ENCODE peak calls at places on chromosomes 5 and 9, in eight cellular contexts. One of them, this sample, is unnamed.

GRCh38 chr9:130137870-130138653 is 34.1 kb upstream of the NCS1 start:
- DNase-seq in heart left ventricle: peak; percentile 77
- DNase-seq in sigmoid colon: peak; percentile 87
- DNase-seq in choroid plexus epithelial cell: peak; percentile 95
- DNase-seq in cardiac muscle cell: no peak
- DNase-seq in transverse colon: no peak
- DNase-seq in mammary epithelial cell: peak; percentile 97
- DNase-seq in fibroblast of villous mesenchyme: peak; percentile 92
- DNase-seq in this sample: no peak

GRCh38 chr5:172940242-172941066 is 18.8 kb upstream of the RPL26L1 start:
- DNase-seq in heart left ventricle: no peak
- DNase-seq in sigmoid colon: no peak
- DNase-seq in choroid plexus epithelial cell: no peak
- DNase-seq in cardiac muscle cell: peak; percentile 90
- DNase-seq in transverse colon: no peak
- DNase-seq in mammary epithelial cell: no peak
- DNase-seq in fibroblast of villous mesenchyme: no peak
- DNase-seq in this sample: no peak

GRCh38 chr9:135907006-135907434 is 326 bp downstream of the CAMSAP1 start:
- DNase-seq in heart left ventricle: no peak
- DNase-seq in sigmoid colon: peak; percentile 69
- DNase-seq in choroid plexus epithelial cell: no peak
- DNase-seq in cardiac muscle cell: peak; percentile 71
- DNase-seq in transverse colon: peak; percentile 27
- DNase-seq in mammary epithelial cell: no peak
- DNase-seq in fibroblast of villous mesenchyme: peak; percentile 34
- DNase-seq in this sample: peak; percentile 58

GRCh38 chr5:87405472-87406155 is 7.1 kb downstream of the CCNH start:
- DNase-seq in heart left ventricle: no peak
- DNase-seq in sigmoid colon: no peak
- DNase-seq in choroid plexus epithelial cell: peak; percentile 20
- DNase-seq in cardiac muscle cell: no peak
- DNase-seq in transverse colon: no peak
- DNase-seq in mammary epithelial cell: no peak
- DNase-seq in fibroblast of villous mesenchyme: no peak
- DNase-seq in this sample: no peak

GRCh38 chr9:89323257-89323841 is 5.0 kb downstream of the SECISBP2 start:
- DNase-seq in heart left ventricle: no peak
- DNase-seq in sigmoid colon: no peak
- DNase-seq in choroid plexus epithelial cell: no peak
- DNase-seq in cardiac muscle cell: no peak
- DNase-seq in transverse colon: no peak
- DNase-seq in mammary epithelial cell: peak; percentile 12
- DNase-seq in fibroblast of villous mesenchyme: peak; percentile 20
- DNase-seq in this sample: no peak

GRCh38 chr9:93291536-93292287 is 107.8 kb downstream of the WNK2 start:
- DNase-seq in heart left ventricle: no peak
- DNase-seq in sigmoid colon: no peak
- DNase-seq in choroid plexus epithelial cell: no peak
- DNase-seq in cardiac muscle cell: no peak
- DNase-seq in transverse colon: no peak
- DNase-seq in mammary epithelial cell: no peak
- DNase-seq in fibroblast of villous mesenchyme: no peak
- DNase-seq in this sample: no peak

GRCh38 chr5:172007153-172007794 is 836 bp upstream of the FBXW11 start:
- DNase-seq in heart left ventricle: no peak
- DNase-seq in sigmoid colon: no peak
- DNase-seq in choroid plexus epithelial cell: peak; percentile 38
- DNase-seq in cardiac muscle cell: peak; percentile 22
- DNase-seq in transverse colon: no peak
- DNase-seq in mammary epithelial cell: no peak
- DNase-seq in fibroblast of villous mesenchyme: no peak
- DNase-seq in this sample: no peak

GRCh38 chr9:87469833-87470465 is 27.7 kb upstream of the DAPK1 start:
- DNase-seq in heart left ventricle: no peak
- DNase-seq in sigmoid colon: no peak
- DNase-seq in choroid plexus epithelial cell: no peak
- DNase-seq in cardiac muscle cell: no peak
- DNase-seq in transverse colon: no peak
- DNase-seq in mammary epithelial cell: no peak
- DNase-seq in fibroblast of villous mesenchyme: no peak
- DNase-seq in this sample: no peak

GRCh38 chr9:113463418-113464285 is at the start of gene RGS3:
- DNase-seq in heart left ventricle: peak; percentile 83
- DNase-seq in sigmoid colon: peak; percentile 84
- DNase-seq in choroid plexus epithelial cell: peak; percentile 8
- DNase-seq in cardiac muscle cell: peak; percentile 93
- DNase-seq in transverse colon: peak; percentile 86
- DNase-seq in mammary epithelial cell: peak; percentile 29
- DNase-seq in fibroblast of villous mesenchyme: no peak
- DNase-seq in this sample: no peak

GRCh38 chr5:117872798-117873368 is 1115.5 kb downstream of the DTWD2 start:
- DNase-seq in heart left ventricle: no peak
- DNase-seq in sigmoid colon: no peak
- DNase-seq in choroid plexus epithelial cell: no peak
- DNase-seq in cardiac muscle cell: no peak
- DNase-seq in transverse colon: no peak
- DNase-seq in mammary epithelial cell: no peak
- DNase-seq in fibroblast of villous mesenchyme: no peak
- DNase-seq in this sample: no peak

GRCh38 chr9:88660611-88661010 is 125.6 kb downstream of the NXNL2 start:
- DNase-seq in heart left ventricle: no peak
- DNase-seq in sigmoid colon: no peak
- DNase-seq in choroid plexus epithelial cell: peak; percentile 76
- DNase-seq in cardiac muscle cell: peak; percentile 62
- DNase-seq in transverse colon: no peak
- DNase-seq in mammary epithelial cell: peak; percentile 50
- DNase-seq in fibroblast of villous mesenchyme: peak; percentile 57
- DNase-seq in this sample: no peak

GRCh38 chr5:23466401-23466886 is 41.0 kb upstream of the PRDM9 start:
- DNase-seq in heart left ventricle: no peak
- DNase-seq in sigmoid colon: no peak
- DNase-seq in choroid plexus epithelial cell: peak; percentile 73
- DNase-seq in cardiac muscle cell: no peak
- DNase-seq in transverse colon: no peak
- DNase-seq in mammary epithelial cell: peak; percentile 99
- DNase-seq in fibroblast of villous mesenchyme: no peak
- DNase-seq in this sample: no peak

GRCh38 chr9:133290751-133291302 is 15.8 kb upstream of the ABO start:
- DNase-seq in heart left ventricle: no peak
- DNase-seq in sigmoid colon: no peak
- DNase-seq in choroid plexus epithelial cell: no peak
- DNase-seq in cardiac muscle cell: no peak
- DNase-seq in transverse colon: no peak
- DNase-seq in mammary epithelial cell: no peak
- DNase-seq in fibroblast of villous mesenchyme: no peak
- DNase-seq in this sample: no peak

GRCh38 chr5:81819556-81820314 is 68.8 kb upstream of the SSBP2 start:
- DNase-seq in heart left ventricle: no peak
- DNase-seq in sigmoid colon: no peak
- DNase-seq in choroid plexus epithelial cell: peak; percentile 80
- DNase-seq in cardiac muscle cell: no peak
- DNase-seq in transverse colon: no peak
- DNase-seq in mammary epithelial cell: peak; percentile 26
- DNase-seq in fibroblast of villous mesenchyme: peak; percentile 32
- DNase-seq in this sample: no peak

GRCh38 chr5:6452622-6453504 is 4.2 kb downstream of the UBE2QL1 start:
- DNase-seq in heart left ventricle: peak; percentile 43
- DNase-seq in sigmoid colon: no peak
- DNase-seq in choroid plexus epithelial cell: no peak
- DNase-seq in cardiac muscle cell: no peak
- DNase-seq in transverse colon: no peak
- DNase-seq in mammary epithelial cell: no peak
- DNase-seq in fibroblast of villous mesenchyme: no peak
- DNase-seq in this sample: no peak

GRCh38 chr5:68441309-68441708 is 225.8 kb downstream of the PIK3R1 start:
- DNase-seq in heart left ventricle: no peak
- DNase-seq in sigmoid colon: no peak
- DNase-seq in choroid plexus epithelial cell: no peak
- DNase-seq in cardiac muscle cell: no peak
- DNase-seq in transverse colon: no peak
- DNase-seq in mammary epithelial cell: no peak
- DNase-seq in fibroblast of villous mesenchyme: no peak
- DNase-seq in this sample: no peak

DNA sequence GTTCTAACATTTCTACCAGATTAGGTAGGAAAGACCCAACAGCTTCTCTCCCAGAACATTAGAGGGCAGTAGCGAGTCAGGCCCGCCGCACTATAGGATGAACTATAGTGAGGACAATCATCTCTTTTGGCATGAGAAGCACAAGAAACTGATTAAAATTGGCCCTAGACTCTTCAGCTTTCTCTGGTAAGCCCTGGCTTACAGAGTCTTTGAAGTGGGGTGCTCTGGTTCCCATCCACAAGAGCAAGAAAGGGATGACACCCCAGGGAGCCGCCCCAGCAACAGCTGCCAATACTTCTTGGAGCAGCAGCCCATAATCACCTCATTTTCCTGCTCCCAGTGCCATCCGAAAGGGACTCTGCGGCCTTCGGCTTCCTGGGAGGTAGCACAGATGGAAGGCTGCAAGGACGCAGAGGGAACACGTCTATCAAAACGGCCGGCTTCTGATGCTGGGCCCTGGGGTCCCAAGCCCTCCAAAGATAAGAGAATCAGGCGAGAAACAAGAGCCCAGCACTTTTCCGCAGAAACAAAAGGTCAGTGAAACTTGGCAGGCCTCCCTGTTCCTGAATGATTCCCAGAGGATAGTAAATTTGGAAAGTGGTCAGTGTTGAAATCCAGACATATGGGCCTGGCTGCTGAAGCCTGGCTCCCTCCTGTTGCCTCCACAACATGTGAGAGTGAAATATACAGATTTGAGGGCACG is 69.3 kb downstream of the HSD17B3 start:
- DNase-seq in heart left ventricle: peak; percentile 70
- DNase-seq in sigmoid colon: peak; percentile 89
- DNase-seq in choroid plexus epithelial cell: peak; percentile 78
- DNase-seq in cardiac muscle cell: peak; percentile 64
- DNase-seq in transverse colon: peak; percentile 35
- DNase-seq in mammary epithelial cell: peak; percentile 45
- DNase-seq in fibroblast of villous mesenchyme: peak; percentile 89
- DNase-seq in this sample: no peak
- TF ChIP-seq CTCF in heart left ventricle: peak; percentile 81
- TF ChIP-seq CTCF in sigmoid colon: peak; percentile 89
- TF ChIP-seq CTCF in choroid plexus epithelial cell: peak; percentile 97
- TF ChIP-seq CTCF in cardiac muscle cell: peak; percentile 99
- TF ChIP-seq CTCF in transverse colon: peak; percentile 84
- TF ChIP-seq CTCF in mammary epithelial cell: peak; percentile 97
- TF ChIP-seq CTCF in fibroblast of villous mesenchyme: peak; percentile 97
- TF ChIP-seq CTCF in this sample: peak; percentile 86

GRCh38 chr5:121841900-121842299 is 9.8 kb upstream of the FTMT start:
- DNase-seq in heart left ventricle: no peak
- DNase-seq in sigmoid colon: no peak
- DNase-seq in choroid plexus epithelial cell: no peak
- DNase-seq in cardiac muscle cell: no peak
- DNase-seq in transverse colon: no peak
- DNase-seq in mammary epithelial cell: no peak
- DNase-seq in fibroblast of villous mesenchyme: no peak
- DNase-seq in this sample: no peak
- H3K4me3 ChIP-seq in heart left ventricle: no peak overlapping the region
- H3K4me3 ChIP-seq in sigmoid colon: no peak overlapping the region
- H3K4me3 ChIP-seq in choroid plexus epithelial cell: no peak overlapping the region
- H3K4me3 ChIP-seq in cardiac muscle cell: no peak overlapping the region
- H3K4me3 ChIP-seq in transverse colon: no peak overlapping the region
- H3K4me3 ChIP-seq in mammary epithelial cell: no peak overlapping the region
- H3K4me3 ChIP-seq in fibroblast of villous mesenchyme: no peak overlapping the region
- H3K4me3 ChIP-seq in this sample: no peak overlapping the region

GRCh38 chr5:56003633-56004032 is 8.9 kb upstream of the IL6ST start:
- DNase-seq in heart left ventricle: no peak
- DNase-seq in sigmoid colon: no peak
- DNase-seq in choroid plexus epithelial cell: peak; percentile 58
- DNase-seq in cardiac muscle cell: no peak
- DNase-seq in transverse colon: no peak
- DNase-seq in mammary epithelial cell: no peak
- DNase-seq in fibroblast of villous mesenchyme: no peak
- DNase-seq in this sample: no peak
- TF ChIP-seq CTCF in heart left ventricle: no peak
- TF ChIP-seq CTCF in sigmoid colon: no peak
- TF ChIP-seq CTCF in choroid plexus epithelial cell: no peak
- TF ChIP-seq CTCF in cardiac muscle cell: no peak
- TF ChIP-seq CTCF in transverse colon: no peak
- TF ChIP-seq CTCF in mammary epithelial cell: no peak
- TF ChIP-seq CTCF in fibroblast of villous mesenchyme: no peak
- TF ChIP-seq CTCF in this sample: no peak

DNA sequence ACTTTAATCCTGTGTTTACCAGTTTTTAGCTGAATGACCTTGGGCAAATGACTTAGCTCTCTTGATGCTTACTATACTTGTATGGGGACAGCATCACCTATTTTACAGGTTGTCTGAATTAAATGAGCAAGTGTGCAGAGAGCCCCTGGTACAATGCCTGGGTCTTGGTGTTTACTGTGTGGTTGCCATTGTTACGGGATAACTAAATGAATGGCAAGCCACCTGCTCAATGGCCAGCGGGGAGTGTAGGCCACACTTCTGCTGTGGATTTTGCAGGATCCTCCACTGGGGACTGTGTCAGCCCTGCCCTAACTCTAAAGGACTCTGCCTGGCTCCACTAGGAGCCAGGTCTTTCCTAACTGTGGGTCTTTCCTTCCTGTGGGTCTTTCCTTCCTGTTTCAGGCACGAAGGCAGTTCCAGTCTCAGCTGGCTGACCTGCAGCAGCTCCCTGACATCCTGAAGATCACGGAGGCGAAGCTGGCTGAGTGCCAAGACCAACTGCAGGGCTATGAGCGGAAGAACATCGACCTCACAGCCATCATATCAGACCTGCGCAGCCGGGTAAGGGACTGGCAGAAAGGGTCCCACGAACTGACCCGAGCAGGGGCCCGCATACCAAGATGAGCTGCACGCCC is 10.3 kb upstream of the GLE1 start:
- DNase-seq in heart left ventricle: peak; percentile 63
- DNase-seq in sigmoid colon: peak; percentile 74
- DNase-seq in choroid plexus epithelial cell: peak; percentile 76
- DNase-seq in cardiac muscle cell: no peak
- DNase-seq in transverse colon: peak; percentile 58
- DNase-seq in mammary epithelial cell: no peak
- DNase-seq in fibroblast of villous mesenchyme: no peak
- DNase-seq in this sample: peak; percentile 69
- H3K4me3 ChIP-seq in heart left ventricle: no peak overlapping the region
- H3K4me3 ChIP-seq in sigmoid colon: no peak overlapping the region
- H3K4me3 ChIP-seq in choroid plexus epithelial cell: no peak overlapping the region
- H3K4me3 ChIP-seq in cardiac muscle cell: no peak overlapping the region
- H3K4me3 ChIP-seq in transverse colon: no peak overlapping the region
- H3K4me3 ChIP-seq in mammary epithelial cell: no peak overlapping the region
- H3K4me3 ChIP-seq in fibroblast of villous mesenchyme: no peak overlapping the region
- H3K4me3 ChIP-seq in this sample: no peak overlapping the region